ENCODE peak calls at places on chromosomes 13 and 19, in eight cellular contexts. D is cardiac fibroblast; M is NCI-H2081; F is SW 1271; S is pulmonary artery endothelial cell; Z is stimulated activated CD4-positive, alpha-beta T cell treated with anti-CD3 and anti-CD28 coated beads, Interleukin-4, amount 100 ng/mL, for 4 hours; I is mucosa of gallbladder; X is BJ. R is an unnamed sample.

GRCh38 chr19:40804783-40805242 is 5.8 kb downstream of the EGLN2 start:
- DNase-seq in I (no peak), M (no peak), D (no peak), Z (no peak), S (no peak), F (no peak), X (no peak), R (no peak)

GRCh38 chr13:50376895-50377575 is 361.8 kb downstream of the KCNRG start:
- DNase-seq in X (no peak), M (no peak), Z (no peak), S (no peak), I (no peak), F (no peak), D (no peak), R (no peak)

GRCh38 chr19:35388277-35389054 is 17.6 kb downstream of the GPR42 start:
- DNase-seq in S (no peak), F (no peak), M (no peak), D (no peak), I (no peak), X (no peak), Z (no peak), R (no peak)

GRCh38 chr13:45851171-45851889 is at the start of gene SIAH3:
- DNase-seq in F (no peak), M (no peak), Z (no peak), I (no peak), D (peak), S (no peak), X (no peak), R (no peak)

GRCh38 chr19:34254552-34255432 is at the start of gene GARRE1:
- DNase-seq in S (no peak), D (peak), F (no peak), Z (peak), X (no peak), I (no peak), M (no peak), R (no peak)

GRCh38 chr13:110239280-110240120 is 67.5 kb downstream of the COL4A1 start:
- DNase-seq in S (no peak), D (peak), M (no peak), Z (no peak), X (no peak), I (no peak), F (no peak), R (no peak)

GRCh38 chr19:55188620-55189019 is 8.5 kb upstream of the SYT5 start:
- DNase-seq in F (no peak), Z (no peak), I (no peak), M (no peak), S (no peak), X (no peak), D (peak), R (no peak)

GRCh38 chr13:31756346-31756745 is 17.0 kb downstream of the RXFP2 start:
- DNase-seq in D (peak), X (peak), I (no peak), S (no peak), Z (no peak), F (peak), M (no peak), R (peak)

GRCh38 chr19:54178581-54179261 is 5.8 kb upstream of the TMC4 start:
- DNase-seq in X (no peak), I (no peak), D (no peak), S (no peak), F (no peak), Z (no peak), M (peak), R (no peak)

GRCh38 chr19:50708179-50708879 is 11.3 kb downstream of the SHANK1 start:
- DNase-seq in F (no peak), D (peak), X (no peak), M (no peak), S (no peak), I (no peak), Z (no peak), R (no peak)

GRCh38 chr13:20165417-20166257 is 4.8 kb upstream of the GJA3 start:
- DNase-seq in Z (no peak), S (no peak), I (no peak), D (peak), X (no peak), M (no peak), F (no peak), R (no peak)

GRCh38 chr19:40671404-40671803 is 19.0 kb downstream of the NUMBL start:
- DNase-seq in S (no peak), M (no peak), I (no peak), X (no peak), Z (no peak), D (no peak), F (no peak), R (no peak)

GRCh38 chr13:27355894-27356293 is 68.5 kb upstream of the GTF3A start:
- DNase-seq in Z (no peak), M (no peak), X (no peak), D (no peak), S (no peak), I (no peak), F (no peak), R (no peak)

GRCh38 chr13:24216176-24216575 is 55.7 kb downstream of the SPATA13 start:
- DNase-seq in F (no peak), D (no peak), M (no peak), X (no peak), I (no peak), S (no peak), Z (no peak), R (no peak)

GRCh38 chr19:39501340-39501739 is 2.6 kb downstream of the DLL3 start:
- DNase-seq in M (no peak), X (no peak), I (no peak), D (no peak), S (no peak), Z (no peak), F (no peak), R (no peak)

GRCh38 chr19:13487985-13488384 is 18.3 kb downstream of the CACNA1A start:
- DNase-seq in F (no peak), Z (no peak), S (no peak), I (no peak), M (no peak), X (no peak), D (no peak), R (no peak)

GRCh38 chr13:109454167-109454917 is 332.0 kb downstream of the IRS2 start:
- DNase-seq in D (peak), F (no peak), Z (no peak), I (no peak), X (peak), M (no peak), S (no peak), R (no peak)

GRCh38 chr19:18814063-18814462 is 17.7 kb upstream of the UPF1 start:
- DNase-seq in X (no peak), M (no peak), S (no peak), F (no peak), Z (no peak), D (peak), I (no peak), R (no peak)

GRCh38 chr19:3073159-3073563 is 10.9 kb upstream of the TLE5 start:
- DNase-seq in Z (no peak), D (peak), X (no peak), F (peak), M (peak), S (no peak), I (no peak), R (no peak)

GRCh38 chr13:75305057-75305456 is 176.9 kb downstream of the TBC1D4 start:
- DNase-seq in S (no peak), Z (no peak), D (no peak), F (no peak), I (no peak), X (no peak), M (no peak), R (no peak)

GRCh38 chr13:92384410-92384809 is 842.2 kb upstream of the GPC6 start:
- DNase-seq in Z (no peak), M (no peak), X (no peak), I (no peak), F (no peak), S (no peak), D (no peak), R (no peak)

GRCh38 chr19:49595006-49595818 is 4.2 kb downstream of the PRR12 start:
- DNase-seq in S (no peak), Z (no peak), D (no peak), I (no peak), X (no peak), M (no peak), F (no peak), R (no peak)

GRCh38 chr13:47220453-47221150 is 323.7 kb upstream of the HTR2A start:
- DNase-seq in D (no peak), M (no peak), I (no peak), S (no peak), X (no peak), F (no peak), Z (no peak), R (no peak)

GRCh38 chr13:98108330-98108729 is 34.6 kb upstream of the FARP1 start:
- DNase-seq in D (no peak), S (no peak), Z (no peak), M (no peak), X (no peak), I (no peak), F (no peak), R (no peak)

GRCh38 chr19:50772408-50773311 is 2.4 kb downstream of the GPR32 start:
- DNase-seq in I (no peak), Z (no peak), M (no peak), D (peak), X (no peak), F (no peak), S (no peak), R (no peak)

GRCh38 chr13:52353116-52353718 is 52.8 kb downstream of the THSD1 start:
- DNase-seq in X (peak), I (no peak), D (peak), M (no peak), F (no peak), S (no peak), Z (no peak), R (no peak)

GRCh38 chr19:36032251-36033104 is at the start of gene CLIP3:
- DNase-seq in I (peak), X (no peak), S (no peak), D (peak), F (no peak), Z (peak), M (peak), R (no peak)

GRCh38 chr13:109761695-109762094 is 24.7 kb downstream of the IRS2 start:
- DNase-seq in D (no peak), M (no peak), I (no peak), F (no peak), Z (no peak), S (no peak), X (no peak), R (peak)